ENCODE peak calls at places on chromosome 7, in four cellular contexts. S is HepG2, W is K562, Z is GM12878. A is an unnamed sample.

GRCh38 chr7:156823441-156823840 is 69.5 kb downstream of the LMBR1 start:
- DNase-seq in S (no peak), Z (no peak), W (no peak), A (no peak)

GRCh38 chr7:41808541-41808940 is 105.7 kb upstream of the INHBA start:
- DNase-seq in W (no peak), Z (no peak), S (no peak), A (peak; percentile 64)

GRCh38 chr7:3998060-3998459 is 684.0 kb upstream of the FOXK1 start:
- DNase-seq in W (no peak), Z (no peak), S (no peak), A (no peak)

GRCh38 chr7:11373546-11374142 is 400.0 kb downstream of the PHF14 start:
- DNase-seq in Z (no peak), W (peak; percentile 16), S (peak; percentile 15), A (no peak)

GRCh38 chr7:17144313-17144712 is 154.1 kb upstream of the AHR start:
- DNase-seq in S (no peak), W (peak; percentile 14), Z (no peak), A (no peak)

GRCh38 chr7:106562711-106563366 is 98.1 kb downstream of the CCDC71L start:
- DNase-seq in S (no peak), W (peak; percentile 79), Z (no peak), A (no peak)

GRCh38 chr7:25686493-25686892 is 458.2 kb upstream of the NPVF start:
- DNase-seq in W (no peak), Z (no peak), S (no peak), A (no peak)

GRCh38 chr7:43260980-43261878 is 148.8 kb downstream of the HECW1 start:
- DNase-seq in Z (peak; percentile 33), S (peak; percentile 72), W (peak; percentile 83), A (peak; percentile 85)

GRCh38 chr7:70156052-70156451 is 557.8 kb downstream of the AUTS2 start:
- DNase-seq in W (no peak), Z (no peak), S (no peak), A (no peak)

GRCh38 chr7:103343758-103344452 is 662 bp downstream of the DNAJC2 start:
- DNase-seq in Z (no peak), S (peak; percentile 29), W (peak; percentile 60), A (peak; percentile 12)

GRCh38 chr7:101817031-101817929 is at the start of gene CUX1:
- DNase-seq in S (peak; percentile 30), Z (no peak), W (peak; percentile 78), A (peak; percentile 35)

GRCh38 chr7:150916670-150917069 is 61.5 kb downstream of the KCNH2 start:
- DNase-seq in Z (no peak), W (no peak), S (no peak), A (no peak)

GRCh38 chr7:67380858-67381257 is 384.2 kb downstream of the TYW1 start:
- DNase-seq in Z (no peak), W (no peak), S (no peak), A (no peak)

GRCh38 chr7:45111298-45112223 is at the start of gene TBRG4:
- DNase-seq in S (peak; percentile 90), W (peak; percentile 98), Z (peak; percentile 85), A (peak; percentile 93)

GRCh38 chr7:95845007-95845406 is 72.7 kb downstream of the DYNC1I1 start:
- DNase-seq in Z (no peak), W (no peak), S (no peak), A (no peak)

GRCh38 chr7:150451833-150452431 is 1.5 kb downstream of the GIMAP8 start:
- DNase-seq in W (no peak), Z (no peak), S (no peak), A (no peak)

GRCh38 chr7:33237034-33237433 is 107.7 kb downstream of the BBS9 start:
- DNase-seq in Z (no peak), S (no peak), W (no peak), A (no peak)

GRCh38 chr7:2313450-2314208 is 612 bp downstream of the SNX8 start:
- DNase-seq in W (no peak), S (no peak), Z (no peak), A (no peak)

GRCh38 chr7:5702876-5703571 is 78.4 kb downstream of the RNF216 start:
- DNase-seq in W (no peak), Z (no peak), S (no peak), A (no peak)

GRCh38 chr7:16822029-16822428 is 17.2 kb upstream of the AGR2 start:
- DNase-seq in S (no peak), W (no peak), Z (no peak), A (no peak)

GRCh38 chr7:30276203-30276900 is 8.0 kb upstream of the ZNRF2 start:
- DNase-seq in W (peak; percentile 75), S (peak; percentile 67), Z (no peak), A (peak; percentile 60)

GRCh38 chr7:31410265-31410664 is 69.7 kb upstream of the NEUROD6 start:
- DNase-seq in W (no peak), S (no peak), Z (no peak), A (no peak)

GRCh38 chr7:72272479-72272878 is 139.7 kb downstream of the CALN1 start:
- DNase-seq in Z (no peak), S (no peak), W (no peak), A (no peak)

GRCh38 chr7:139734395-139734794 is 43.4 kb downstream of the HIPK2 start:
- DNase-seq in W (no peak), S (no peak), Z (no peak), A (no peak)

GRCh38 chr7:47539398-47540052 is 42.4 kb downstream of the TNS3 start:
- DNase-seq in W (no peak), S (peak; percentile 89), Z (no peak), A (no peak)

GRCh38 chr7:151301471-151302462 is 39.8 kb upstream of the NUB1 start:
- DNase-seq in W (no peak), S (no peak), Z (no peak), A (no peak)

GRCh38 chr7:85750454-85750949 is 563.6 kb upstream of the SEMA3D start:
- DNase-seq in W (peak; percentile 15), Z (no peak), S (peak; percentile 36), A (peak; percentile 78)

GRCh38 chr7:105910172-105910571 is 33.8 kb upstream of the ATXN7L1 start:
- DNase-seq in S (no peak), Z (no peak), W (no peak), A (no peak)

GRCh38 chr7:94088560-94088959 is 84.4 kb upstream of the BET1 start:
- DNase-seq in W (no peak), S (no peak), Z (no peak), A (no peak)

GRCh38 chr7:8155836-8156235 is 106.1 kb downstream of the ICA1 start:
- DNase-seq in Z (no peak), W (no peak), S (no peak), A (no peak)

GRCh38 chr7:47771990-47772360 is 176.3 kb downstream of the PKD1L1 start:
- DNase-seq in W (no peak), Z (no peak), S (no peak), A (no peak)

GRCh38 chr7:69932034-69932628 is 333.9 kb downstream of the AUTS2 start:
- DNase-seq in W (peak; percentile 11), Z (no peak), S (no peak), A (peak; percentile 12)

GRCh38 chr7:152395115-152395514 is 40.7 kb downstream of the KMT2C start:
- DNase-seq in W (peak; percentile 48), S (no peak), Z (no peak), A (no peak)

GRCh38 chr7:2034291-2035201 is 198.2 kb downstream of the MAD1L1 start:
- DNase-seq in S (peak; percentile 41), W (no peak), Z (no peak), A (peak; percentile 3)

GRCh38 chr7:152105205-152105604 is 79.7 kb downstream of the GALNT11 start:
- DNase-seq in Z (no peak), W (no peak), S (no peak), A (no peak)

GRCh38 chr7:142196066-142196840 is 61.6 kb downstream of the PRSS58 start:
- DNase-seq in W (no peak), S (no peak), Z (no peak), A (no peak)

GRCh38 chr7:83976302-83976701 is 218.3 kb downstream of the SEMA3A start:
- DNase-seq in W (peak; percentile 48), Z (no peak), S (peak; percentile 22), A (no peak)
- TF ChIP-seq ATF2 in W (no peak), Z (no peak), S (no peak), A (no peak)

DNA sequence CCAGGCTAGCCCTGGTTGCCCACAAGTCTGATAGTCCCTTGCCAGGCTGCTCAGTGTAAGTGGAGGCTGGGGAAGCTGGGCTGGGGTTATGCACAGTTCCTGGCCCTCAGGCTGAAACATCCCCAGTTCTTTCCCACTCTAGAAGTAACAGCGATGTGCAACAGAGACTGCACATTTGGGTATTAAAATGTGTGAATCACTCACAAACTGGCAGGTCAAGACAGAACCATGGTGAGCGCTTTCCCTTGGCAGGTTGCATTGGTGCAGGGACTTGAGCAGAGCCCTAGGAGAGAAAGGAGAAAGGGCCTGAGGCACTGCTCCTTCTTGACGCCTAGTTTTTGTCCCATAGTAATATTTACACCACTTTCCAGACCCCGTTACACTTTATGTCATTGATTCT is 56.1 kb upstream of the SLC35B4 start:
- DNase-seq in W (no peak), S (no peak), Z (no peak), A (no peak)
- TF ChIP-seq MAX in W (no peak), S (no peak), Z (no peak), A (no peak)

GRCh38 chr7:158274404-158274811 is 313.2 kb downstream of the PTPRN2 start:
- DNase-seq in Z (no peak), W (no peak), S (no peak), A (peak; percentile 3)

GRCh38 chr7:158274996-158275395 is 312.6 kb downstream of the PTPRN2 start:
- DNase-seq in Z (no peak), W (no peak), S (no peak), A (peak; percentile 9)

GRCh38 chr7:158277219-158278141 is 310.1 kb downstream of the PTPRN2 start:
- DNase-seq in S (no peak), W (no peak), Z (no peak), A (peak; percentile 9)

GRCh38 chr7:158275711-158276413 is 311.8 kb downstream of the PTPRN2 start:
- DNase-seq in W (no peak), S (no peak), Z (no peak), A (peak; percentile 2)

GRCh38 chr7:158276414-158277218 is 311.0 kb downstream of the PTPRN2 start:
- DNase-seq in Z (no peak), W (no peak), S (no peak), A (peak; percentile 3)
- TF ChIP-seq ETV6 in Z (no peak), W (no peak), S (no peak), A (no peak)

GRCh38 chr7:112449353-112449752 is 907 bp upstream of the IFRD1 start:
- DNase-seq in Z (no peak), S (peak; percentile 60), W (no peak), A (no peak)
- TF ChIP-seq ATF2 in Z (no peak), S (no peak), W (no peak), A (no peak)

DNA sequence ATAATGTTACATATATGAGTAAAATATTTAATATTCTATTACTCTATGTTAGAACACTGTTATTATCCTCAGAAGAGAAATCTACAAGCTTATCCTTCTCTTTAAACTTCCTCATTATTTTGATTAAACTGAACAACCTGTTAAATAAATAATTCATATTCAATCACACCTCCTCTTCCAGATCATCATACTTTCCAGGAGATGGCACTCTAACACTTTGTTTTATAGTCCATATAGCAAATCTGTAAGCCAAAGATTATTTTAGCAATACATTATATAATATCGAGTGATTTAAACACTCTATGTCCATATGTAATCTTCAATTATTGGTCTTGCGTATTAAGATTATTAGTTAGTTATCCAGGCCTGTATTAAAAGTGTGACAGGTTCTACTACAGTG is 694.1 kb downstream of the ANKRD7 start:
- DNase-seq in S (peak; percentile 15), W (peak; percentile 11), Z (no peak), A (no peak)
- TF ChIP-seq MAX in S (no peak), W (no peak), Z (no peak), A (no peak)

GRCh38 chr7:75945297-75946168 is 30.6 kb downstream of the POR start:
- DNase-seq in Z (no peak), W (peak; percentile 61), S (peak; percentile 78), A (no peak)
- TF ChIP-seq ETV6 in Z (no peak), W (no peak), S (no peak), A (no peak)